ENCODE peak calls at places on chromosomes 5 and 9, in eight cellular contexts. One of them, this sample, is unnamed. For H3K27me3, the result is how much of the 10 kb centered on the place peaks cover.

GRCh38 chr5:150144211-150144801 is 11.3 kb downstream of the PDGFRB start:
- DNase-seq in MM.1S: no peak
- DNase-seq in trophoblast cell: peak
- DNase-seq in CD8-positive, alpha-beta memory T cell: no peak
- DNase-seq in A673: peak
- DNase-seq in H9: no peak
- DNase-seq in left ventricle myocardium inferior: peak
- DNase-seq in psoas muscle: peak
- DNase-seq in this sample: no peak

GRCh38 chr5:59588922-59589321 is 304.6 kb downstream of the PDE4D start:
- DNase-seq in MM.1S: no peak
- DNase-seq in psoas muscle: no peak
- DNase-seq in A673: no peak
- DNase-seq in CD8-positive, alpha-beta memory T cell: no peak
- DNase-seq in left ventricle myocardium inferior: no peak
- DNase-seq in trophoblast cell: no peak
- DNase-seq in H9: no peak
- DNase-seq in this sample: no peak

GRCh38 chr5:132467292-132467984 is 23.1 kb downstream of the IRF1 start:
- DNase-seq in CD8-positive, alpha-beta memory T cell: no peak
- DNase-seq in MM.1S: peak
- DNase-seq in H9: no peak
- DNase-seq in psoas muscle: no peak
- DNase-seq in A673: no peak
- DNase-seq in left ventricle myocardium inferior: peak
- DNase-seq in trophoblast cell: peak
- DNase-seq in this sample: no peak

GRCh38 chr5:6788956-6789649 is 75.9 kb downstream of the TENT4A start:
- DNase-seq in CD8-positive, alpha-beta memory T cell: no peak
- DNase-seq in A673: no peak
- DNase-seq in trophoblast cell: peak
- DNase-seq in psoas muscle: no peak
- DNase-seq in left ventricle myocardium inferior: no peak
- DNase-seq in H9: no peak
- DNase-seq in MM.1S: no peak
- DNase-seq in this sample: no peak

GRCh38 chr9:37032713-37033112 is 1.4 kb downstream of the PAX5 start:
- DNase-seq in trophoblast cell: no peak
- DNase-seq in psoas muscle: no peak
- DNase-seq in left ventricle myocardium inferior: no peak
- DNase-seq in MM.1S: no peak
- DNase-seq in CD8-positive, alpha-beta memory T cell: no peak
- DNase-seq in A673: no peak
- DNase-seq in H9: no peak
- DNase-seq in this sample: no peak

GRCh38 chr5:130773813-130774212 is 391.2 kb downstream of the HINT1 start:
- DNase-seq in trophoblast cell: peak
- DNase-seq in CD8-positive, alpha-beta memory T cell: no peak
- DNase-seq in A673: no peak
- DNase-seq in left ventricle myocardium inferior: no peak
- DNase-seq in psoas muscle: no peak
- DNase-seq in H9: no peak
- DNase-seq in MM.1S: no peak
- DNase-seq in this sample: no peak

GRCh38 chr5:151095341-151096000 is 14.6 kb upstream of the TNIP1 start:
- DNase-seq in MM.1S: no peak
- DNase-seq in CD8-positive, alpha-beta memory T cell: peak
- DNase-seq in left ventricle myocardium inferior: peak
- DNase-seq in H9: no peak
- DNase-seq in A673: no peak
- DNase-seq in trophoblast cell: peak
- DNase-seq in psoas muscle: no peak
- DNase-seq in this sample: no peak

GRCh38 chr5:107455111-107455544 is 215.6 kb downstream of the EFNA5 start:
- DNase-seq in psoas muscle: no peak
- DNase-seq in A673: peak
- DNase-seq in CD8-positive, alpha-beta memory T cell: no peak
- DNase-seq in trophoblast cell: peak
- DNase-seq in MM.1S: no peak
- DNase-seq in H9: no peak
- DNase-seq in left ventricle myocardium inferior: no peak
- DNase-seq in this sample: no peak

GRCh38 chr5:172052454-172053236 is 46.2 kb upstream of the FBXW11 start:
- DNase-seq in psoas muscle: peak
- DNase-seq in left ventricle myocardium inferior: peak
- DNase-seq in H9: no peak
- DNase-seq in CD8-positive, alpha-beta memory T cell: no peak
- DNase-seq in MM.1S: no peak
- DNase-seq in trophoblast cell: no peak
- DNase-seq in A673: no peak
- DNase-seq in this sample: no peak

GRCh38 chr5:163634061-163634460 is 128.6 kb downstream of the MAT2B start:
- DNase-seq in trophoblast cell: no peak
- DNase-seq in A673: no peak
- DNase-seq in psoas muscle: no peak
- DNase-seq in MM.1S: no peak
- DNase-seq in H9: no peak
- DNase-seq in left ventricle myocardium inferior: no peak
- DNase-seq in CD8-positive, alpha-beta memory T cell: no peak
- DNase-seq in this sample: no peak

GRCh38 chr5:142325677-142326479 is 1.1 kb upstream of the SPRY4 start:
- DNase-seq in trophoblast cell: peak
- DNase-seq in CD8-positive, alpha-beta memory T cell: no peak
- DNase-seq in psoas muscle: peak
- DNase-seq in MM.1S: no peak
- DNase-seq in left ventricle myocardium inferior: peak
- DNase-seq in H9: peak
- DNase-seq in A673: peak
- DNase-seq in this sample: no peak

GRCh38 chr5:142330026-142330425 is 5.2 kb upstream of the SPRY4 start:
- DNase-seq in left ventricle myocardium inferior: no peak
- DNase-seq in H9: no peak
- DNase-seq in psoas muscle: no peak
- DNase-seq in MM.1S: no peak
- DNase-seq in A673: no peak
- DNase-seq in trophoblast cell: no peak
- DNase-seq in CD8-positive, alpha-beta memory T cell: no peak
- DNase-seq in this sample: no peak

GRCh38 chr5:142326480-142326938 is 1.7 kb upstream of the SPRY4 start:
- DNase-seq in psoas muscle: no peak
- DNase-seq in CD8-positive, alpha-beta memory T cell: no peak
- DNase-seq in MM.1S: no peak
- DNase-seq in A673: no peak
- DNase-seq in H9: no peak
- DNase-seq in trophoblast cell: no peak
- DNase-seq in left ventricle myocardium inferior: no peak
- DNase-seq in this sample: no peak

GRCh38 chr5:142324871-142325676 is at the start of gene SPRY4:
- DNase-seq in trophoblast cell: peak
- DNase-seq in MM.1S: peak
- DNase-seq in A673: peak
- DNase-seq in psoas muscle: peak
- DNase-seq in CD8-positive, alpha-beta memory T cell: peak
- DNase-seq in H9: peak
- DNase-seq in left ventricle myocardium inferior: peak
- DNase-seq in this sample: peak

GRCh38 chr5:142327111-142327842 is 2.5 kb upstream of the SPRY4 start:
- DNase-seq in trophoblast cell: no peak
- DNase-seq in psoas muscle: no peak
- DNase-seq in CD8-positive, alpha-beta memory T cell: no peak
- DNase-seq in A673: peak
- DNase-seq in MM.1S: no peak
- DNase-seq in H9: peak
- DNase-seq in left ventricle myocardium inferior: no peak
- DNase-seq in this sample: no peak
- H3K27me3 ChIP-seq in trophoblast cell: under half
- H3K27me3 ChIP-seq in psoas muscle: under half
- H3K27me3 ChIP-seq in CD8-positive, alpha-beta memory T cell: under half
- H3K27me3 ChIP-seq in A673: under half
- H3K27me3 ChIP-seq in MM.1S: under half
- H3K27me3 ChIP-seq in H9: under half
- H3K27me3 ChIP-seq in left ventricle myocardium inferior: under half
- H3K27me3 ChIP-seq in this sample: under half

GRCh38 chr5:143403357-143403606 is 204 bp downstream of the NR3C1 start:
- DNase-seq in MM.1S: no peak
- DNase-seq in trophoblast cell: no peak
- DNase-seq in A673: no peak
- DNase-seq in H9: no peak
- DNase-seq in psoas muscle: no peak
- DNase-seq in left ventricle myocardium inferior: no peak
- DNase-seq in CD8-positive, alpha-beta memory T cell: no peak
- DNase-seq in this sample: no peak
- H3K27me3 ChIP-seq in MM.1S: under half
- H3K27me3 ChIP-seq in trophoblast cell: under half
- H3K27me3 ChIP-seq in A673: under half
- H3K27me3 ChIP-seq in H9: under half
- H3K27me3 ChIP-seq in psoas muscle: under half
- H3K27me3 ChIP-seq in left ventricle myocardium inferior: under half
- H3K27me3 ChIP-seq in CD8-positive, alpha-beta memory T cell: under half
- H3K27me3 ChIP-seq in this sample: under half

GRCh38 chr9:126235844-126236243 is 90.8 kb upstream of the MVB12B start:
- DNase-seq in CD8-positive, alpha-beta memory T cell: no peak
- DNase-seq in psoas muscle: no peak
- DNase-seq in trophoblast cell: no peak
- DNase-seq in H9: no peak
- DNase-seq in A673: no peak
- DNase-seq in left ventricle myocardium inferior: no peak
- DNase-seq in MM.1S: no peak
- DNase-seq in this sample: no peak

GRCh38 chr9:126234681-126235349 is 91.8 kb upstream of the MVB12B start:
- DNase-seq in trophoblast cell: no peak
- DNase-seq in psoas muscle: no peak
- DNase-seq in CD8-positive, alpha-beta memory T cell: no peak
- DNase-seq in H9: no peak
- DNase-seq in MM.1S: no peak
- DNase-seq in left ventricle myocardium inferior: no peak
- DNase-seq in A673: no peak
- DNase-seq in this sample: no peak

GRCh38 chr9:126236273-126236672 is 90.4 kb upstream of the MVB12B start:
- DNase-seq in psoas muscle: no peak
- DNase-seq in left ventricle myocardium inferior: no peak
- DNase-seq in trophoblast cell: no peak
- DNase-seq in A673: no peak
- DNase-seq in H9: no peak
- DNase-seq in CD8-positive, alpha-beta memory T cell: no peak
- DNase-seq in MM.1S: no peak
- DNase-seq in this sample: no peak

GRCh38 chr9:126233913-126234525 is 92.6 kb upstream of the MVB12B start:
- DNase-seq in psoas muscle: no peak
- DNase-seq in CD8-positive, alpha-beta memory T cell: no peak
- DNase-seq in left ventricle myocardium inferior: no peak
- DNase-seq in H9: no peak
- DNase-seq in MM.1S: no peak
- DNase-seq in A673: no peak
- DNase-seq in trophoblast cell: no peak
- DNase-seq in this sample: no peak

DNA sequence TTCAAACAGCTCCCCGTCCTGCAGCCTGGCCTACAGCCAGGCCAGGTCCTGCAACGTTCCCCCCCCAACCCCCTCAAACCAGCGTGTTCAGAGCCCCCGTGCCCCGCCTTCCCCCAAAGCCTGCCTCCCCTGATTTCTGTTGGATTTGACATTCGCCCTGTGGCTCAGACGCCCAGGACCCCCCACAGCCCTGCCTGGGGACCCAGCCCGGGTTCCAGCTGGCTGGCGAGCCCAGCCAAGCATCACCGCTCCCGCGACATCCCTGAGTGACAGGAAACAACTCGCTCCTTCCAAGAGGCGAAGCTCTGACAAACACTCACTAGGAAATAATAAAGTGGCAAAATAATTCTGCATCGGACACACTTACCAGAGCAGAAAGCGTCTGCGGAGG is 91.3 kb upstream of the MVB12B start:
- DNase-seq in MM.1S: no peak
- DNase-seq in H9: no peak
- DNase-seq in left ventricle myocardium inferior: no peak
- DNase-seq in trophoblast cell: no peak
- DNase-seq in psoas muscle: no peak
- DNase-seq in CD8-positive, alpha-beta memory T cell: no peak
- DNase-seq in A673: no peak
- DNase-seq in this sample: no peak
- H3K27me3 ChIP-seq in MM.1S: under half
- H3K27me3 ChIP-seq in H9: under half
- H3K27me3 ChIP-seq in left ventricle myocardium inferior: under half
- H3K27me3 ChIP-seq in trophoblast cell: under half
- H3K27me3 ChIP-seq in psoas muscle: under half
- H3K27me3 ChIP-seq in CD8-positive, alpha-beta memory T cell: under half
- H3K27me3 ChIP-seq in A673: under half
- H3K27me3 ChIP-seq in this sample: under half

GRCh38 chr9:137082222-137082924 is 4.4 kb upstream of the MAN1B1 start:
- DNase-seq in CD8-positive, alpha-beta memory T cell: no peak
- DNase-seq in H9: no peak
- DNase-seq in A673: no peak
- DNase-seq in psoas muscle: no peak
- DNase-seq in MM.1S: no peak
- DNase-seq in left ventricle myocardium inferior: no peak
- DNase-seq in trophoblast cell: no peak
- DNase-seq in this sample: no peak
- H3K27me3 ChIP-seq in CD8-positive, alpha-beta memory T cell: under half
- H3K27me3 ChIP-seq in H9: under half
- H3K27me3 ChIP-seq in A673: under half
- H3K27me3 ChIP-seq in psoas muscle: under half
- H3K27me3 ChIP-seq in MM.1S: under half
- H3K27me3 ChIP-seq in left ventricle myocardium inferior: under half
- H3K27me3 ChIP-seq in trophoblast cell: under half
- H3K27me3 ChIP-seq in this sample: under half

DNA sequence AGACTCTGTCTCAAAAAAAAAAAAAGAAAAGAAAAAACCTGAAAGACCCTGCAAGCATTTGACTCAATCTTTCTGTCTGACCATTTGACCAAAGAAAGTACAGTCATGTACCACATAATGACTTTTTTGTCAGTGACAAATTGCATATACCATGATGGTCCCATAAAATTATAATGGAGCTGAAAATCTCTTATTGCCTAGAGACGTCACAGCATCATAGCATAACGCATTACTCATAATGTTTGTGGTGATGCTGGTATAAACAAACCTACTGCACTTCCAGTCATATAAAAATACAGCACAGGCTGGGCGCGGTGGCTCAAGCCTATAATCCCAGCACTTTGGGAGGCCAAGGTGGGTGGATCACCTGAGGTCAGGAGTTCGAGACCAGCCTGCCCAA is 10.5 kb downstream of the ECM2 start:
- DNase-seq in CD8-positive, alpha-beta memory T cell: no peak
- DNase-seq in MM.1S: no peak
- DNase-seq in A673: no peak
- DNase-seq in trophoblast cell: peak
- DNase-seq in left ventricle myocardium inferior: no peak
- DNase-seq in psoas muscle: no peak
- DNase-seq in H9: no peak
- DNase-seq in this sample: no peak
- H3K27me3 ChIP-seq in CD8-positive, alpha-beta memory T cell: under half
- H3K27me3 ChIP-seq in MM.1S: under half
- H3K27me3 ChIP-seq in A673: under half
- H3K27me3 ChIP-seq in trophoblast cell: under half
- H3K27me3 ChIP-seq in left ventricle myocardium inferior: under half
- H3K27me3 ChIP-seq in psoas muscle: under half
- H3K27me3 ChIP-seq in H9: under half
- H3K27me3 ChIP-seq in this sample: under half

This sample was measured in HL-60.